ENCODE peak calls at places on chromosomes 1 and 21, in four cellular contexts. A is renal cortical epithelial cell, X is ecto neural progenitor cell, O is Panc1. B is an unnamed sample.

GRCh38 chr1:203465146-203465798 is 10.3 kb upstream of the PRELP start:
- DNase-seq in A (no peak), X (no peak), O (no peak), B (no peak)

GRCh38 chr1:9659328-9659727 is 7.8 kb downstream of the PIK3CD start:
- DNase-seq in O (no peak), A (peak), X (no peak), B (no peak)

GRCh38 chr1:184622136-184622823 is 132.4 kb downstream of the EDEM3 start:
- DNase-seq in A (peak), X (no peak), O (no peak), B (no peak)

GRCh38 chr1:9022773-9023172 is 3.5 kb downstream of the SLC2A7 start:
- DNase-seq in X (no peak), O (no peak), A (no peak), B (no peak)

GRCh38 chr1:234707641-234708040 is 97.7 kb upstream of the IRF2BP2 start:
- DNase-seq in A (no peak), O (no peak), X (peak), B (no peak)

GRCh38 chr1:81327743-81328142 is 473.0 kb upstream of the ADGRL2 start:
- DNase-seq in X (no peak), O (no peak), A (no peak), B (no peak)

GRCh38 chr1:119147626-119148180 is 7.2 kb upstream of the WARS2 start:
- DNase-seq in O (no peak), X (no peak), A (no peak), B (no peak)

GRCh38 chr1:119007672-119008482 is 19.7 kb upstream of the TBX15 start:
- DNase-seq in A (no peak), X (peak), O (no peak), B (peak)

GRCh38 chr1:244296010-244296409 is 155.7 kb downstream of the ADSS2 start:
- DNase-seq in X (no peak), A (no peak), O (no peak), B (no peak)

GRCh38 chr21:32089771-32090170 is 189.1 kb downstream of the MIS18A start:
- DNase-seq in X (no peak), A (no peak), O (no peak), B (no peak)

GRCh38 chr1:87212431-87213125 is 116.1 kb upstream of the LMO4 start:
- DNase-seq in A (no peak), X (no peak), O (no peak), B (no peak)

B was measured in HL-60.